ENCODE peak calls at places on chromosomes 2 and 18, in six cellular contexts. T is right atrium auricular region; V is endodermal cell; P is AG04450; G is CD4-positive, alpha-beta T cell; Y is MG63. K is an unnamed sample. For H3K9me3, the result is how much of the 10 kb centered on the place peaks cover.

GRCh38 chr18:55300469-55301195 is 287.4 kb downstream of the TCF4 start:
- DNase-seq in G (no peak), Y (peak), V (no peak), P (no peak), T (no peak), K (no peak)

GRCh38 chr18:47184419-47185050 is 8.4 kb upstream of the IER3IP1 start:
- DNase-seq in V (no peak), T (no peak), G (no peak), Y (no peak), P (no peak), K (no peak)

GRCh38 chr2:96470089-96470488 is 35.1 kb downstream of the NEURL3 start:
- DNase-seq in T (no peak), P (no peak), G (no peak), Y (no peak), V (no peak), K (no peak)

GRCh38 chr2:41741951-41742563 is 305.8 kb upstream of the PKDCC start:
- DNase-seq in V (no peak), Y (no peak), P (no peak), G (no peak), T (no peak), K (no peak)

GRCh38 chr18:3383381-3383915 is 66.5 kb upstream of the TGIF1 start:
- DNase-seq in T (no peak), V (peak), P (no peak), Y (no peak), G (no peak), K (no peak)

GRCh38 chr18:63260075-63260754 is 59.4 kb downstream of the BCL2 start:
- DNase-seq in V (no peak), T (no peak), G (no peak), Y (no peak), P (no peak), K (no peak)

GRCh38 chr2:173145454-173145853 is 69.8 kb downstream of the MAP3K20 start:
- DNase-seq in P (no peak), T (no peak), G (no peak), Y (no peak), V (no peak), K (no peak)

GRCh38 chr2:230230087-230230486 is 4.6 kb downstream of the SP140 start:
- DNase-seq in P (peak), G (no peak), Y (peak), V (peak), T (no peak), K (no peak)

GRCh38 chr2:124027182-124027581 is 2.1 kb downstream of the CNTNAP5 start:
- DNase-seq in Y (no peak), P (no peak), T (no peak), G (no peak), V (peak), K (no peak)

GRCh38 chr2:16553222-16553621 is 112.4 kb downstream of the CYRIA start:
- DNase-seq in Y (peak), V (peak), T (no peak), G (no peak), P (no peak), K (no peak)

GRCh38 chr2:172938713-172939375 is 136.8 kb upstream of the MAP3K20 start:
- DNase-seq in G (no peak), V (no peak), T (no peak), Y (no peak), P (no peak), K (no peak)

GRCh38 chr2:155363349-155363888 is 664.9 kb downstream of the KCNJ3 start:
- DNase-seq in T (no peak), Y (no peak), V (no peak), G (no peak), P (no peak), K (no peak)

GRCh38 chr2:6846967-6847695 is 18.6 kb downstream of the CMPK2 start:
- DNase-seq in G (no peak), P (no peak), T (no peak), V (no peak), Y (peak), K (no peak)
- H3K9me3 ChIP-seq in G (half or more), P (under half), T (under half), V (under half), Y (under half), K (under half)

GRCh38 chr2:12194936-12195335 is 448.5 kb downstream of the LPIN1 start:
- DNase-seq in V (no peak), T (no peak), Y (no peak), G (no peak), P (no peak), K (no peak)
- H3K9me3 ChIP-seq in V (under half), T (under half), Y (under half), G (under half), P (under half), K (under half)

DNA sequence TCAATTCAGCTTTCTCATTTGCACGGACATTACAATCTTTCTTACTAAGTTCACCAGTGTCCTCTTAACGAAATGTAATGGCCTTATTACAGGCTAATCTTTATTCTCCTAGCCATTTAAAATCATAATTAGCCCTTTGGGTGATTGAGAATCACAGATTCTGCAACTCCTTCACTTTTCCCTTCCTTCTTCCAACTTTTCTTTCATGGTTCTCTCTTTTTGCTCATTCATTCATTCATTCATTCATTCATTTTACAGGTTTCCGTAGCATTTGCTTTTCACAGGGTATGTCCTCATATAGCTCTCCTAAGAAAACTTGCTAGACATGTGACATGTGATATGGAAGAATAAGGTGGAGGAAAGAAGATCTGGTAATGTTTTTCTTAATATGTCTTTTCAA is 16.0 kb downstream of the TBR1 start:
- DNase-seq in Y (no peak), G (no peak), P (no peak), V (no peak), T (no peak), K (no peak)
- H3K9me3 ChIP-seq in Y (under half), G (under half), P (under half), V (under half), T (under half), K (under half)

GRCh38 chr2:34419856-34420255 is 820.8 kb upstream of the FAM98A start:
- DNase-seq in V (no peak), P (no peak), T (no peak), G (no peak), Y (peak), K (no peak)
- H3K9me3 ChIP-seq in V (half or more), P (under half), T (under half), G (under half), Y (under half), K (under half)

DNA sequence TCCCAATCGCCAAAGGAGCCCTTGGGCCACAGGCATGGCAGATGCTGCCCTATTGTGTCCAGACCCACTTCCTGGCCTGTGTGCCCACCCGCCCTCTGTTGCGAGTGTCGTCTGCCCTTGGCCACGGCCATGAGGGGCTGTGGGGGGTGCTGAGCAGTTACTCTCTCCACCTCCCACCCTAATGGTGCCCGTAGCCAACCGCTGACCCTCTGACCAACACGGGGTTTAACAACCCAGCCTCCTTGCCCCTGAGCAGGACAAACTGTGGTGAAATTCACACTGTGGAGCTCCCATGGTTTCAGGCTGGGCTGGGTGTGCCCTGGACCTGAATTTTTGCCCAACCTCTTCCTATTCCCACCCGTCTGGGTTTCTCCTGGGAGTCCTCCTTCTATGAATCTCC is 145.7 kb upstream of the HDAC4 start:
- DNase-seq in P (no peak), V (no peak), T (no peak), G (no peak), Y (no peak), K (no peak)
- H3K9me3 ChIP-seq in P (under half), V (under half), T (under half), G (under half), Y (under half), K (under half)

GRCh38 chr2:14079576-14079975 is 552.9 kb upstream of the LRATD1 start:
- DNase-seq in G (no peak), V (no peak), P (no peak), Y (no peak), T (no peak), K (no peak)

GRCh38 chr2:14081526-14081925 is 551.0 kb upstream of the LRATD1 start:
- DNase-seq in P (no peak), Y (peak), V (no peak), G (no peak), T (no peak), K (no peak)

GRCh38 chr2:14082640-14083039 is 549.9 kb upstream of the LRATD1 start:
- DNase-seq in P (no peak), Y (no peak), V (peak), G (no peak), T (no peak), K (no peak)
- H3K9me3 ChIP-seq in P (under half), Y (under half), V (under half), G (under half), T (under half), K (under half)